ENCODE peak calls at places on chromosomes 11 and 22, in four cellular contexts. X is breast epithelium, Q is heart left ventricle, M is HCT116. S is an unnamed sample.

GRCh38 chr11:70454197-70454767 is 56.0 kb downstream of the CTTN start:
- DNase-seq in X (no peak), M (no peak), Q (no peak), S (no peak)

GRCh38 chr11:86977441-86978050 is 22.4 kb upstream of the FZD4 start:
- DNase-seq in Q (no peak), M (no peak), X (no peak), S (no peak)

GRCh38 chr11:69817265-69818236 is 1.7 kb downstream of the FGF3 start:
- DNase-seq in X (no peak), M (no peak), Q (no peak), S (no peak)

GRCh38 chr11:122843281-122844150 is 5.2 kb downstream of the CRTAM start:
- DNase-seq in M (no peak), X (no peak), Q (no peak), S (no peak)

GRCh38 chr11:112453601-112454577 is 193.2 kb upstream of the PLET1 start:
- DNase-seq in M (peak), Q (no peak), X (no peak), S (peak)

GRCh38 chr11:112212290-112212689 is 13.9 kb upstream of the PTS start:
- DNase-seq in Q (no peak), M (no peak), X (no peak), S (no peak)

GRCh38 chr11:120630100-120630499 is 118.6 kb downstream of the GRIK4 start:
- DNase-seq in X (no peak), Q (peak), M (no peak), S (no peak)

GRCh38 chr11:898160-898517 is 12.5 kb downstream of the CHID1 start:
- DNase-seq in X (no peak), Q (no peak), M (peak), S (peak)

GRCh38 chr22:23076896-23077572 is 6.7 kb downstream of the GNAZ start:
- DNase-seq in M (no peak), Q (no peak), X (no peak), S (no peak)

GRCh38 chr22:40586781-40587180 is 49.7 kb downstream of the MRTFA start:
- DNase-seq in X (no peak), M (no peak), Q (no peak), S (no peak)

GRCh38 chr11:465896-466538 is 15.9 kb downstream of the PTDSS2 start:
- DNase-seq in Q (peak), X (no peak), M (no peak), S (no peak)

GRCh38 chr11:67274768-67275605 is 8.7 kb downstream of the GRK2 start:
- DNase-seq in X (no peak), M (no peak), Q (peak), S (no peak)

GRCh38 chr11:70399681-70400112 is 1.4 kb downstream of the CTTN start:
- DNase-seq in Q (peak), M (peak), X (peak), S (peak)

GRCh38 chr11:17764446-17765218 is 30.1 kb downstream of the KCNC1 start:
- DNase-seq in M (no peak), Q (peak), X (no peak), S (no peak)

GRCh38 chr11:2534957-2535672 is 90.3 kb downstream of the KCNQ1 start:
- DNase-seq in M (no peak), X (no peak), Q (peak), S (no peak)

GRCh38 chr11:36311926-36312592 is 16.0 kb downstream of the PRR5L start:
- DNase-seq in X (no peak), M (no peak), Q (no peak), S (no peak)

GRCh38 chr11:128734439-128735224 is 40.8 kb downstream of the FLI1 start:
- DNase-seq in M (no peak), X (no peak), Q (no peak), S (no peak)

GRCh38 chr11:129277216-129277838 is 85.2 kb upstream of the ARHGAP32 start:
- DNase-seq in M (no peak), Q (no peak), X (no peak), S (no peak)

GRCh38 chr11:129658558-129658882 is 157.1 kb upstream of the TMEM45B start:
- DNase-seq in M (no peak), X (no peak), Q (no peak), S (no peak)

GRCh38 chr11:45468265-45468856 is 182.2 kb upstream of the SYT13 start:
- DNase-seq in X (no peak), Q (no peak), M (no peak), S (no peak)

GRCh38 chr11:13315517-13316432 is 38.2 kb downstream of the BMAL1 start:
- DNase-seq in X (no peak), Q (no peak), M (no peak), S (no peak)

GRCh38 chr22:32583921-32584335 is 109.3 kb downstream of the FBXO7 start:
- DNase-seq in Q (no peak), X (no peak), M (no peak), S (no peak)

GRCh38 chr11:36041988-36042606 is 98.2 kb downstream of the LDLRAD3 start:
- DNase-seq in Q (no peak), M (no peak), X (no peak), S (peak)

GRCh38 chr11:3747704-3748103 is 49.6 kb downstream of the NUP98 start:
- DNase-seq in Q (no peak), X (no peak), M (no peak), S (no peak)

GRCh38 chr11:66082936-66083698 is 13.0 kb downstream of the PACS1 start:
- DNase-seq in M (no peak), Q (no peak), X (no peak), S (peak)

GRCh38 chr22:24156146-24156914 is 25.0 kb upstream of the SUSD2 start:
- DNase-seq in M (no peak), X (no peak), Q (peak), S (peak)
- TF ChIP-seq POLR2A in M (no peak), X (no peak), Q (no peak), S (no peak)

DNA sequence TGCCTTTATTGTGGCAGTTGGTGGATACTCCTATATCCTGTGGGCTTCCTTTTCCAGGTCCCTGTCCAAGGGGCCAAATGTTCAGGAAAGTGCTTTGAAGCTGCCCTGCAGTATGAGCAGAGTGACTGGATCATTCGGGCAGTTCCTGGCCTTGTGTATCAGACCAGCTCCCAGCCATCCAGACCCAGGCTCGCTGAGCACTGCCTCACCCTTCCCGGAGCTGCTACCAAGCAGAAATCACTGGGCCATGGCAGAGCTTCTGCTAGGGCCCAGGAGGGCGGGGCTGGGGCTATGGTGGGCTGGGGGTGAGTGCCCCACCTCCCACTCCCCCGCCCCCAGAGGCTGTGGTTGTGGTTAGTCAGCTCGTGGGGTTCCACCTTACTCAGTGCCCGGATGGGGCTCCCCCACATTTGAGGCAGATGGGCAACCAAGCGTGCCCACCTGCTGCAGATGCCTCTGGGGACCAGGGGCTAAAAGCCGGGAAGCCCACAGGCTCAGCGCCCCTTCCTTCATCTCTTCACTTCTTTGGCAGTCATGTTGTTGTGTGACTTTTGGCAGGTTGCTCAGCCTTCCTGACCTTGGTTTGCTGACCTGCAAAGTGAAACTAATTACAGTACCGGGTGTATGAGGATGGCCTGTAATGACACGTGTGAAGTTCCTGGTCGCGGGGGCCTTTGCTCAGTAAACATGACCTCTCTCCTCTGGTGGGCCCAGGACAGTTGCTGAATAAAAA is 2.0 kb upstream of the LRRC32 start:
- DNase-seq in Q (peak), X (no peak), M (no peak), S (no peak)
- TF ChIP-seq POLR2A in Q (no peak), X (no peak), M (no peak), S (no peak)

DNA sequence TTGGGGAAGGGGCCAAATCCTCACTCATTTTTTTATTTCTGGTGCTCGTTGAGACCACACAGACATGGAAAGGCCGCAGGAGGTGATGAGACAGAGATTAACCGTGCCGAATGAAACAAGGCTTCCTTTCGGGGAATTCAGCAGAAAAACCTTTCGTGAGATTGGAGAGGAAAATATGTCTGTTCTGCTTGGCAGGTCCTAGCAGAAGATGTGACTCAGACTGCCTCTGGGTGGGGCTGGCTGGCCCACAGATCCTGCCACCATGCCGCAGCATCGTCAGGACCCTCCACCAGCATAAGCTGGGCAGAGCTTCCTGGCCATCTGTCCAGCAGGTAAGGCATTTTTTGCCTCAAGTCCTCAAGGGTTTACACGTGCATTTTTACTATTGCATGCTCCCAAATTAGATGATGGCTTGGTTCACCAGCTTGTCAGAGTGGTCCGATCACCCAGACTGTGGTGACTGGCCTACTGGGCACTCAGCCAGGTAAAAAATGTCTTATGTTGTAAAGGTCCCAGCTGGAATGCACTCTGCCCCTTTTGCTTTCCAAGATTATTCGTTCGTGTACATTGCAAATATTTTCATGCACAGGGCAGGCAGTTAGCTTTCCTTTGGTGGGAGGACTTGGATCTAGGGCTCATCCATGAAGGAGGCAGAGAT is 1.5 kb downstream of the DDB2 start:
- DNase-seq in M (peak), Q (no peak), X (no peak), S (peak)
- TF ChIP-seq POLR2A in M (no peak), Q (no peak), X (no peak), S (peak)

DNA sequence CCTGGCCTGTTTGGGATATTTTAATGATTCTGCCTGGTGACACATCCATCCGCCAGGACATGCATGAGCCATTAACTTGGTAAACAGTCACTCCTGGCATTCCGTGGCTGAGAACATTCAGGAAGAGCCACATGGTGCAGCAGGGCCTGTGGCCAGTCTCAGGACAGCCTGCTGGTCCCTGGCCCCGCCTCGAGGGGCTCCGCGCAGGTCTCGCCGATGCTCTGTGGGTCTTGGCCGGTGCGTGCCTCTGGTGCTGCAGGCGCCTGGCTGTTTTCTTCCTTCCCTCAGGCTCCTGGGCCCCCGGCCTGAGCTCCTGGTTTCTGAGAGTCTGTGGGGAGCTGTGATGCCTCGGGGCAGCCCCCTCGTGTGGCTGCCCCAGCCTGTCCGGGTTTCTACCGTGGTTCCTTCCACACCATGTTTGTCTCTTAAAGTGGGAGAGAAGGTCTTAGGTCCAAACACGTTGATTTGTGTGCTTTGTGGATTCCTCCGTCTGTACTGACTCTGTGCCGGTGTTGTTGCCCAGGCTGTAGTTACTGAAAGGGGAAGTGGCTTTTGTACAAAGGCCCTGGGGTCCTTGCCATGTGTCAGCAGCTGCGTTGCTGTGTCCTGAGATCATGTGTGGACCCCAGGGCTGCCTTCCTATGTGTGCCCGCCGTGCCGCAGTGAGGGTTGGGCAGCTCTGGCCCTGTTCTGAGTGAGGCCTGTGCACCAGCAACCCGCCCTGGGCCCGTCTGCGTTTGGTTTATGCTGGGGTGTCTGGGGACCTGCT is 6.5 kb downstream of the TRABD start:
- DNase-seq in M (no peak), Q (peak), X (no peak), S (no peak)
- TF ChIP-seq POLR2A in M (no peak), Q (no peak), X (no peak), S (no peak)

DNA sequence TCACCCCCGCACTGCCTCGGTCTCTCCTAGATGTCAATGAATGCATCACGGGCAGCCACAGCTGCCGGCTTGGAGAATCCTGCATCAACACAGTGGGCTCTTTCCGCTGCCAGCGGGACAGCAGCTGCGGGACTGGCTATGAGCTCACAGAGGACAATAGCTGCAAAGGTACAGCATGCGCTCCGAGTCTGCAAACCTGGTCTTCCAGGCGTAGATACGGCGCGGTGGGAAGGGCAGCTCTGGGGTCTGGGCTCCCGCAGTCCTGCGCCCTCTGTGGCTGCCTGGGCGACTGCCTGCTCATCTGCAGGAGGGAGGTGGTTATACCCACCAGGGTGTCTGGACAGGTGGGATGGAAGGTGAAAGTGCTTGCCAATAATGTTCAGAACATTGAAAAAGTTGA is 31.0 kb downstream of the FBLN1 start:
- DNase-seq in X (no peak), Q (no peak), M (no peak), S (no peak)
- TF ChIP-seq POLR2A in X (no peak), Q (no peak), M (no peak), S (no peak)